ENCODE peak calls at places on chromosome 11, in four cellular contexts. One of them, this sample, is unnamed.

GRCh38 chr11:17699157-17700114 is 19.9 kb upstream of the MYOD1 start:
- DNase-seq in uterus: no peak
- DNase-seq in endothelial cell of umbilical vein: no peak
- DNase-seq in transverse colon: no peak
- DNase-seq in this sample: peak

GRCh38 chr11:117456027-117456720 is 128.5 kb downstream of the CEP164 start:
- DNase-seq in uterus: no peak
- DNase-seq in endothelial cell of umbilical vein: no peak
- DNase-seq in transverse colon: no peak
- DNase-seq in this sample: no peak

GRCh38 chr11:67264886-67265632 is 1.2 kb upstream of the GRK2 start:
- DNase-seq in uterus: no peak
- DNase-seq in endothelial cell of umbilical vein: no peak
- DNase-seq in transverse colon: no peak
- DNase-seq in this sample: no peak

GRCh38 chr11:63609971-63610580 is 4.2 kb downstream of the PLAAT3 start:
- DNase-seq in uterus: no peak
- DNase-seq in endothelial cell of umbilical vein: peak
- DNase-seq in transverse colon: no peak
- DNase-seq in this sample: no peak

GRCh38 chr11:45751430-45751829 is 53.5 kb upstream of the SLC35C1 start:
- DNase-seq in uterus: no peak
- DNase-seq in endothelial cell of umbilical vein: no peak
- DNase-seq in transverse colon: no peak
- DNase-seq in this sample: no peak

GRCh38 chr11:13776134-13776815 is 107.8 kb downstream of the FAR1 start:
- DNase-seq in uterus: no peak
- DNase-seq in endothelial cell of umbilical vein: no peak
- DNase-seq in transverse colon: no peak
- DNase-seq in this sample: no peak

GRCh38 chr11:111983187-111983986 is 41.8 kb upstream of the DLAT start:
- DNase-seq in uterus: no peak
- DNase-seq in endothelial cell of umbilical vein: peak
- DNase-seq in transverse colon: peak
- DNase-seq in this sample: no peak

GRCh38 chr11:18522388-18522787 is 4.4 kb downstream of the TSG101 start:
- DNase-seq in uterus: no peak
- DNase-seq in endothelial cell of umbilical vein: no peak
- DNase-seq in transverse colon: no peak
- DNase-seq in this sample: no peak

GRCh38 chr11:37512156-37512780 is 914.2 kb upstream of the RAG2 start:
- DNase-seq in uterus: no peak
- DNase-seq in endothelial cell of umbilical vein: no peak
- DNase-seq in transverse colon: no peak
- DNase-seq in this sample: no peak

GRCh38 chr11:43034341-43034740 is 277.5 kb upstream of the API5 start:
- DNase-seq in uterus: no peak
- DNase-seq in endothelial cell of umbilical vein: no peak
- DNase-seq in transverse colon: no peak
- DNase-seq in this sample: no peak

GRCh38 chr11:133911169-133911568 is 45.6 kb downstream of the IGSF9B start:
- DNase-seq in uterus: no peak
- DNase-seq in endothelial cell of umbilical vein: no peak
- DNase-seq in transverse colon: no peak
- DNase-seq in this sample: no peak

GRCh38 chr11:85694385-85694980 is 8.5 kb upstream of the CCDC89 start:
- DNase-seq in uterus: no peak
- DNase-seq in endothelial cell of umbilical vein: peak
- DNase-seq in transverse colon: no peak
- DNase-seq in this sample: no peak

DNA sequence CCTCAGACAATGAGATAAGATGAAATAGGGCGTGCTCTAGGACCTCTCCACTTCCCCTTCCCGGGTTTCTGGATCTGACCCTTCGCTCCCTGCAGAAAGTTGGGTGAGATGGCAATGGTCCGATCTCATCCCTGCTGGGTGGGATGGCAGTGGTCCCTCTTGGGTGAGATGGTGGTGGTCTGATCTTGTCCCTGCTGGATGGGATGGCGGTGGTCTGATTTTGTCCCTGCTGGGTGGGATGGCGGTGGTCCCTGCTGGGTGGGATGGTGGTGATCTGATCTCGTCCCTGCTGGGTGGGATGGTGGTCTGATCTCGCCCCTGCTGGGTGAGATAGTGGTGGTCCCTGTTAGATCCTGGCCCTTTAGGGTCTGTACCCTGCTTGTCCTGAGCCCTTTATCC is 21.3 kb downstream of the ST14 start:
- DNase-seq in uterus: no peak
- DNase-seq in endothelial cell of umbilical vein: no peak
- DNase-seq in transverse colon: no peak
- DNase-seq in this sample: no peak
- H3K27ac ChIP-seq in uterus: no peak
- H3K27ac ChIP-seq in endothelial cell of umbilical vein: no peak
- H3K27ac ChIP-seq in transverse colon: peak
- H3K27ac ChIP-seq in this sample: no peak

GRCh38 chr11:130533113-130533803 is 84.8 kb downstream of the ADAMTS15 start:
- DNase-seq in uterus: no peak
- DNase-seq in endothelial cell of umbilical vein: no peak
- DNase-seq in transverse colon: no peak
- DNase-seq in this sample: no peak
- TF ChIP-seq POLR2A in uterus: no peak
- TF ChIP-seq POLR2A in endothelial cell of umbilical vein: no peak
- TF ChIP-seq POLR2A in transverse colon: no peak
- TF ChIP-seq POLR2A in this sample: no peak

DNA sequence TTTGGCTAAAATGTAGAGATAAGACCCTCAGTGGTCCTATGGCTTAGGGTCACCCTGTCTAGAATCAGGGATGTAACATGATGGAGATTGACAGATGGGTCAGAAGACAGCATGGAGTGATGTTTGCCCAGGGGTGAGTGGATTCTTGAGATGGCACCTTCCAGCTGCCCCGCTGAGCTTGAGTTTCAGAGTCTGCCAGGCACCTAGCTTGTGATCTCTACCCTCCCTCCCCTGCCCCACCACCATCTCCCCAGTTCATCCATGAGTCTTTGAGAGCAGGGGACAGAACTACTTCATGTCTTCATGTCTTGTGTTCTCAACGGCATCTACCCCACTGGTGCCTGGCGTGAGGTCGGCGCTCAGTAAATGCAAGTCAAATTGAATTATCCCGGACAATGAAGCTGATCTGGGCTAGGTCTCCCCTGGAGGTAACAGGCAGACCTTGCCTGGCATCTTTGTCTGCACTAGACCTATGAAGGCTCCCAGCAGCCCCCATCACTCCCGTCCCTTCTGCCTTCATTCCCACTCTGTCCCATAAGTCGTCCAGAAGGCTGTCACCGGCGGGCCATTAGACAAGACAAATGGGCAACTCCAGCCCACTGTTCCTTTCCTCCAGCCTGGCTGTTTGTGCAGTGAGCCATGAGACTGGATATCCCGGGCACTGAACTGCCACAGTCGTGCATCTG is 239.2 kb upstream of the TBCEL start:
- DNase-seq in uterus: no peak
- DNase-seq in endothelial cell of umbilical vein: no peak
- DNase-seq in transverse colon: no peak
- DNase-seq in this sample: no peak
- H3K27ac ChIP-seq in uterus: no peak
- H3K27ac ChIP-seq in endothelial cell of umbilical vein: no peak
- H3K27ac ChIP-seq in transverse colon: no peak
- H3K27ac ChIP-seq in this sample: no peak

GRCh38 chr11:6319001-6319878 is 1.1 kb downstream of the CAVIN3 start:
- DNase-seq in uterus: peak
- DNase-seq in endothelial cell of umbilical vein: peak
- DNase-seq in transverse colon: peak
- DNase-seq in this sample: no peak

GRCh38 chr11:6319879-6320410 is 356 bp downstream of the CAVIN3 start:
- DNase-seq in uterus: peak
- DNase-seq in endothelial cell of umbilical vein: peak
- DNase-seq in transverse colon: peak
- DNase-seq in this sample: peak

GRCh38 chr11:6320411-6321207 is at the start of gene CAVIN3:
- DNase-seq in uterus: peak
- DNase-seq in endothelial cell of umbilical vein: peak
- DNase-seq in transverse colon: peak
- DNase-seq in this sample: peak

GRCh38 chr11:6312106-6312505 is 8.2 kb downstream of the CAVIN3 start:
- DNase-seq in uterus: no peak
- DNase-seq in endothelial cell of umbilical vein: no peak
- DNase-seq in transverse colon: no peak
- DNase-seq in this sample: no peak

GRCh38 chr11:6315811-6316425 is 4.4 kb downstream of the CAVIN3 start:
- DNase-seq in uterus: peak
- DNase-seq in endothelial cell of umbilical vein: peak
- DNase-seq in transverse colon: peak
- DNase-seq in this sample: peak
- TF ChIP-seq POLR2A in uterus: no peak
- TF ChIP-seq POLR2A in endothelial cell of umbilical vein: no peak
- TF ChIP-seq POLR2A in transverse colon: no peak
- TF ChIP-seq POLR2A in this sample: no peak

GRCh38 chr11:30478923-30479322 is 107.2 kb downstream of the MPPED2 start:
- DNase-seq in uterus: peak
- DNase-seq in endothelial cell of umbilical vein: no peak
- DNase-seq in transverse colon: no peak
- DNase-seq in this sample: peak

GRCh38 chr11:30471244-30471643 is 114.9 kb downstream of the MPPED2 start:
- DNase-seq in uterus: no peak
- DNase-seq in endothelial cell of umbilical vein: no peak
- DNase-seq in transverse colon: no peak
- DNase-seq in this sample: no peak

GRCh38 chr11:30468881-30469280 is 117.3 kb downstream of the MPPED2 start:
- DNase-seq in uterus: no peak
- DNase-seq in endothelial cell of umbilical vein: peak
- DNase-seq in transverse colon: no peak
- DNase-seq in this sample: no peak

GRCh38 chr11:30477061-30477460 is 109.1 kb downstream of the MPPED2 start:
- DNase-seq in uterus: no peak
- DNase-seq in endothelial cell of umbilical vein: no peak
- DNase-seq in transverse colon: no peak
- DNase-seq in this sample: no peak

DNA sequence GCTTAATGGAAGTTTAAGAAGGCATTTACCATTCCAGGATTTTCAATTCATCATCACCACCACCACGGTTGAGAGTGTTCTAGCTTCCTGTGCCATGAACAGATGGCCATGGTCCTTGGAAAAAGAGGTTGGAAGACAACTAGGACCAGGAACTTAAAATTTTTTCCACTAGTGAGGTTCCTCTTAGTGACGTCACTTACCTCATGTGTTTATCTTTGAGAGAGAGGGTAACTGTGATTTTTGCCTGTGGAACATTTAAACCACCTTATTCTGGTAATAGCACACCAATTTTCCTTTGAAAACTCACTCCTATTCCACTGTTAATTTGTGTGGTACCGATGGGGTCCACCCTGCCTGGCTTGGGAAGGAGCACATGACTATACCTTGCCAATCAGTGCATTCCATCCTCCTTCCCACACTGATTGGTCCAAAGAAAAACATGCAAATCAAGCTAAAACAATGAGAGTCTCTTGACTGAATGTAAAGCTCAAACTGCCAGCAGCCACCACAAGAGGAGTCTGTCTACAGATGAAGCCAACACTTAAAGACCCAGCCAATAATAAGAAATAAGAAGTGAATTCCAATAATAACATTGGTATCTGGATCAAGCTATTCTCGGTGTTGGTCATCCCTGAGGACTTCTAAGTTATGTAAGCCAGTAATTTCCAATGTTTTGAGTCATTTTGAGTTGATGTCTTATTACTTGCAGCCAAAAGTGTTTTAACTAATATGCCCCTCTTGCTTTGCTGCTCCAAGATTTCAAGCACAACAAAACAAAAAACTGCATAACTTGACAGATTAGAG is 111.8 kb downstream of the MPPED2 start:
- DNase-seq in uterus: no peak
- DNase-seq in endothelial cell of umbilical vein: no peak
- DNase-seq in transverse colon: no peak
- DNase-seq in this sample: no peak
- H3K27ac ChIP-seq in uterus: no peak
- H3K27ac ChIP-seq in endothelial cell of umbilical vein: no peak
- H3K27ac ChIP-seq in transverse colon: no peak
- H3K27ac ChIP-seq in this sample: no peak

GRCh38 chr11:130817608-130817944 is 98.7 kb downstream of the SNX19 start:
- DNase-seq in uterus: no peak
- DNase-seq in endothelial cell of umbilical vein: no peak
- DNase-seq in transverse colon: no peak
- DNase-seq in this sample: peak
- TF ChIP-seq POLR2A in uterus: no peak
- TF ChIP-seq POLR2A in endothelial cell of umbilical vein: no peak
- TF ChIP-seq POLR2A in transverse colon: no peak
- TF ChIP-seq POLR2A in this sample: no peak

GRCh38 chr11:1920128-1920908 is 815 bp downstream of the TNNT3 start:
- DNase-seq in uterus: no peak
- DNase-seq in endothelial cell of umbilical vein: no peak
- DNase-seq in transverse colon: no peak
- DNase-seq in this sample: no peak
- H3K27ac ChIP-seq in uterus: peak
- H3K27ac ChIP-seq in endothelial cell of umbilical vein: no peak
- H3K27ac ChIP-seq in transverse colon: no peak
- H3K27ac ChIP-seq in this sample: peak

GRCh38 chr11:14835491-14836105 is 56.4 kb downstream of the CYP2R1 start:
- DNase-seq in uterus: no peak
- DNase-seq in endothelial cell of umbilical vein: no peak
- DNase-seq in transverse colon: no peak
- DNase-seq in this sample: no peak
- TF ChIP-seq POLR2A in uterus: no peak
- TF ChIP-seq POLR2A in endothelial cell of umbilical vein: no peak
- TF ChIP-seq POLR2A in transverse colon: no peak
- TF ChIP-seq POLR2A in this sample: no peak